ENCODE peak calls at places on chromosomes 3 and 15, in four cellular contexts. H is SK-N-SH, X is HepG2, A is upper lobe of left lung. J is an unnamed sample.

GRCh38 chr15:92611995-92612745 is 43.4 kb downstream of the FAM174B start:
- DNase-seq in H (peak; percentile 61), X (no peak), A (no peak), J (no peak)

GRCh38 chr3:170055209-170055608 is 17.4 kb downstream of the GPR160 start:
- DNase-seq in H (no peak), X (no peak), A (no peak), J (no peak)

GRCh38 chr3:13110678-13111116 is 37.5 kb upstream of the IQSEC1 start:
- DNase-seq in H (no peak), X (no peak), A (no peak), J (peak; percentile 67)

GRCh38 chr3:56831572-56831971 is 29.8 kb upstream of the ARHGEF3 start:
- DNase-seq in H (no peak), X (peak; percentile 56), A (no peak), J (no peak)

GRCh38 chr15:98292442-98293240 is 332.1 kb downstream of the ARRDC4 start:
- DNase-seq in H (peak; percentile 77), X (peak; percentile 27), A (peak; percentile 81), J (peak; percentile 39)

GRCh38 chr3:105868450-105868744 is 415 bp downstream of the CBLB start:
- DNase-seq in H (peak; percentile 76), X (peak; percentile 35), A (peak; percentile 90), J (peak; percentile 60)

GRCh38 chr3:16357698-16358097 is 92.7 kb downstream of the OXNAD1 start:
- DNase-seq in H (no peak), X (no peak), A (no peak), J (no peak)

GRCh38 chr3:6179761-6180160 is 681.2 kb upstream of the GRM7 start:
- DNase-seq in H (no peak), X (no peak), A (no peak), J (no peak)

GRCh38 chr3:183490653-183491052 is 62.2 kb upstream of the MCF2L2 start:
- DNase-seq in H (no peak), X (peak; percentile 78), A (no peak), J (peak; percentile 62)

DNA sequence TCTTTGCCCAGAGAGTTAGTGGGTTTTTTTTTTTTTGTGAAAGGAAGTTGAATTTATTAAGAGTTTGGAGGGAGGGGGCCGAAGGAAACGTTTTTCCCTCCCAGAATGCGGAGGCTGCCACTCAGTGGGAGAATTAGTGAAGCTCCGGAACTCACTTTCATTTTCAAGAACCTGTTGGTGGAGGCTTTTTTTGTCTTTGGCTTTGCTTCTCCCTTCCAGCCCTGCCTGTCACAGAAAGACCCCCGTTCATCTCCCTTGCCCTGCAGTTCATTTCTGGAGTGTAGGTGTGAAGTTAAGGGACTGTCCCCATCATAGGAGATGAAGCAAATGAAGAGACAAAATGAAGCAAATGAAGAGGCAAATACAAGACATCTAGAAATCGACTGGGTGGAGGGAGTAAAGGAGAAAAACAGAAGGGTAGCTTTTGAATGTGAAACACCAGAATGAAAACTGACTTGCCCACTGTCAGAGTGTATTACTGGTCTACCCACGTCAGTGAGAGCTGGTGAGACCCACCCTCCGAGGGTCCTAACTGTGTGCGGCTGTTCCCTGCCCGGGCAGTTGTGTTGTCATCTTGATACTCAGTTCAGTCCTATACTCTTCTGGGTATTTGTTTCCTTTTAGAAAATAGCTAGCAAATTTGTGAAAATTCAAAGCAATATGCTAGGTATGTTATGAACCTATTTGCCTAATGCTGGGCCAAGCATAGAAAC is 91.5 kb downstream of the ITPR1 start:
- DNase-seq in H (no peak), X (no peak), A (no peak), J (peak; percentile 15)
- H3K4me3 ChIP-seq in H (no peak overlapping the region), X (no peak overlapping the region), A (peak overlapping the region; percentile 32), J (peak overlapping the region; percentile 16)

GRCh38 chr3:30544811-30545210 is 61.6 kb upstream of the TGFBR2 start:
- DNase-seq in H (no peak), X (no peak), A (no peak), J (no peak)
- TF ChIP-seq POLR2AphosphoS5 in H (no peak), X (no peak), A (no peak), J (peak; percentile 11)

GRCh38 chr3:126180477-126181397 is at the start of gene ALDH1L1:
- DNase-seq in H (peak; percentile 76), X (peak; percentile 69), A (peak; percentile 90), J (peak; percentile 57)
- H3K4me3 ChIP-seq in H (no peak within 1 kb of the TSS), X (peak within 1 kb of the TSS; percentile 81), A (peak within 1 kb of the TSS; percentile 53), J (peak within 1 kb of the TSS; percentile 49)

GRCh38 chr3:127036209-127037020 is 53.5 kb downstream of the PLXNA1 start:
- DNase-seq in H (no peak), X (no peak), A (peak; percentile 75), J (peak; percentile 64)

GRCh38 chr3:127037021-127037400 is 54.1 kb downstream of the PLXNA1 start:
- DNase-seq in H (no peak), X (no peak), A (peak; percentile 61), J (no peak)

GRCh38 chr3:127037971-127038446 is 55.1 kb downstream of the PLXNA1 start:
- DNase-seq in H (no peak), X (no peak), A (peak; percentile 57), J (no peak)

GRCh38 chr3:127038476-127038875 is 55.6 kb downstream of the PLXNA1 start:
- DNase-seq in H (no peak), X (no peak), A (peak; percentile 55), J (no peak)

DNA sequence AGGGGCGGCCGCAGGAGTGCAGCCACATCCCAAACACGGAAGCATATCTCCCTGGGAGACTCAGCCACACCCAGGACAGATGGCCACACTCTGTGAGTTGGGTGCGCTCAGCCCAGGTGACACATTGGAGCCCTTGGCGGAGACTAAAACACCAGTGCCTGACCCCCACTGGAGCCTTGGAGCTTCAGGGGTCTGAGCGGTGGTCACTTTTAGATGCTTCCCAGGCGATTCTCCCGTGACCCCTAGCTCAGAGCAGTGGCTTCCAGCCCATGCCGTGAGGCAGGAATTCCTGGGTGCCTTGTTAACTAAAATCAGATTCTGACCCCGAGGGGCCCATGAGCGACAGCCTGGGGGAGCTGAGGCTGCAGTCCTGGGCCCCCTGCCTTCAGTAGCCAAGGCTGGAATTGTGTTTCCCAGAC is 54.5 kb downstream of the PLXNA1 start:
- DNase-seq in H (no peak), X (no peak), A (no peak), J (peak; percentile 79)
- TF ChIP-seq POLR2AphosphoS5 in H (no peak), X (no peak), A (no peak), J (peak; percentile 23)

J was measured in transverse colon.